ENCODE peak calls at places on chromosomes 7 and 10, in seven cellular contexts. I is esophagus muscularis mucosa, X is heart left ventricle, E is IMR-90, T is transverse colon, L is HCT116, C is lower leg skin. Z is an unnamed sample.

GRCh38 chr10:18319628-18320027 is 179.4 kb downstream of the CACNB2 start:
- DNase-seq in C (no peak), X (no peak), T (no peak), E (no peak), L (no peak), I (no peak), Z (no peak)

GRCh38 chr7:1619152-1620079 is 49.6 kb upstream of the PSMG3 start:
- DNase-seq in C (no peak), E (no peak), I (no peak), L (no peak), X (no peak), T (no peak), Z (no peak)

GRCh38 chr10:97676770-97677581 is 10.1 kb downstream of the AVPI1 start:
- DNase-seq in E (peak), T (peak), X (peak), I (no peak), C (no peak), L (no peak), Z (peak)

GRCh38 chr10:119384127-119384526 is 158.4 kb downstream of the RGS10 start:
- DNase-seq in I (no peak), L (no peak), X (no peak), C (no peak), E (no peak), T (no peak), Z (no peak)

GRCh38 chr10:49700997-49701396 is 21.5 kb downstream of the C10orf53 start:
- DNase-seq in X (no peak), I (no peak), C (no peak), E (no peak), L (peak), T (no peak), Z (no peak)

GRCh38 chr10:96618648-96619047 is 31.8 kb upstream of the TM9SF3 start:
- DNase-seq in I (no peak), L (no peak), E (no peak), T (peak), X (peak), C (no peak), Z (peak)

GRCh38 chr10:22389856-22390589 is 44.7 kb downstream of the SPAG6 start:
- DNase-seq in C (no peak), T (no peak), X (no peak), E (no peak), I (no peak), L (no peak), Z (no peak)

GRCh38 chr10:9211228-9211627 is 1156.7 kb downstream of the GATA3 start:
- DNase-seq in E (peak), C (no peak), X (no peak), T (no peak), L (no peak), I (no peak), Z (no peak)

GRCh38 chr7:16753102-16753931 is at the start of gene TSPAN13:
- DNase-seq in X (peak), L (peak), E (peak), I (no peak), T (peak), C (peak), Z (peak)
- TF ChIP-seq POLR2A in X (no peak), L (peak), E (no peak), I (no peak), T (peak), C (no peak), Z (peak)

GRCh38 chr7:77693830-77694583 is 2.3 kb upstream of the RSBN1L start:
- DNase-seq in L (no peak), T (no peak), E (no peak), X (no peak), C (no peak), I (no peak), Z (no peak)
- H3K4me3 ChIP-seq in L (no peak), T (peak), E (no peak), X (no peak), C (no peak), I (peak), Z (no peak)

DNA sequence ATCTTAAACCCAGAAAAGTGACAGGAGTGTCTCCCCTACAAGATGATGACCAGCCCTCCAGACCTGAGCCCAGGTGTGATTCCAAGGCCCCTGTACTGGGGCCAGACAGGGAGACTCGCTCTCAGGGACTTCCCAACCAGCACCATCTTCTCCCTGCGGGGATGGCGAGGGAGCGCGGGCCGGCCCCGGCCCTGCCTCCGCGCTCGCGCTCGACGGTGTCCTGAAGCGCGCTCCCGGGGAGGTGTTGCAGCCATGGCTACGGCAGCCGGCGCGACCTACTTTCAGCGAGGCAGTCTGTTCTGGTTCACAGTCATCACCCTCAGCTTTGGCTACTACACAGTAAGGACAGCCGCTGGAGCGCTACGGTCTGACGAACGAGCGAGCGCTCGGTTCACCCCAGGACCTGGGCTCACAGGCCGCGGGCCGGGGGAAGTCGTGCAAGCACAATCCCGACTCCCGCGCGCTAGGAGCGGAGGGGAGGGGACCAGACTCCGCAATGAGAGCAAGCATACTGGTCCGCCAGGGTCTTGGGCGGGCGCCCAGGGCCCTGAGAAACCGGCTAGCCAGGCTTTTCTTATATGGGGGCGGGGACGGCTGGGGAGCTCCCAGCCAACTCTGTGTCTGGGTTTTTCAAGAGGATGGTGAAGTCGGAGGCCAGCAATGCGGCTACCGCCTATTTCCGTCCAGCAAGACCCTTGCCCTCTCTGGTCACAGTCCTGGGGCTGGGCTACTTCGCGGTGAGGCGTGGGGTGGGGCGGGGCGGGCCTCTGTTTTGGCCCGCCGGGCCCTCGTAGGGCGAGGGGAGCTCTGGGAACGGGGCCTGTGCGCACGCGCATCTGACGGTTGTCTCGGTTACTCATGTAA is at the start of gene TMEM254:
- DNase-seq in C (peak), T (peak), X (peak), E (peak), L (peak), I (peak), Z (peak)
- TF ChIP-seq POLR2A in C (no peak), T (peak), X (no peak), E (peak), L (peak), I (no peak), Z (peak)

GRCh38 chr7:148093375-148094166 is 497.0 kb upstream of the C7orf33 start:
- DNase-seq in X (no peak), T (no peak), L (no peak), C (no peak), I (no peak), E (no peak), Z (no peak)

GRCh38 chr7:148095066-148095465 is 495.5 kb upstream of the C7orf33 start:
- DNase-seq in I (no peak), E (no peak), T (no peak), L (no peak), X (no peak), C (no peak), Z (no peak)
- H3K4me3 ChIP-seq in I (no peak), E (no peak), T (no peak), L (no peak), X (no peak), C (no peak), Z (no peak)

GRCh38 chr7:100957832-100958421 is 8.6 kb downstream of the MUC3A start:
- DNase-seq in X (no peak), L (no peak), C (no peak), I (peak), E (peak), T (no peak), Z (no peak)
- TF ChIP-seq POLR2A in X (no peak), L (no peak), C (no peak), I (no peak), E (no peak), T (no peak), Z (no peak)

GRCh38 chr10:102196893-102197292 is 29.2 kb upstream of the ELOVL3 start:
- DNase-seq in C (no peak), I (no peak), X (no peak), L (no peak), E (peak), T (no peak), Z (no peak)

GRCh38 chr10:102200751-102201640 is 25.1 kb upstream of the ELOVL3 start:
- DNase-seq in T (no peak), C (no peak), X (no peak), L (no peak), E (no peak), I (no peak), Z (no peak)

GRCh38 chr10:102198027-102198426 is 28.1 kb upstream of the ELOVL3 start:
- DNase-seq in T (no peak), E (no peak), X (no peak), I (no peak), L (no peak), C (no peak), Z (no peak)

GRCh38 chr10:102202386-102202785 is 23.7 kb upstream of the ELOVL3 start:
- DNase-seq in E (no peak), X (no peak), T (no peak), C (no peak), L (no peak), I (no peak), Z (no peak)
- H3K4me3 ChIP-seq in E (no peak), X (no peak), T (no peak), C (no peak), L (no peak), I (no peak), Z (no peak)